ENCODE peak calls at places on chromosomes 7 and 10, in eight cellular contexts. P is transverse colon; H is stimulated activated CD8-positive, alpha-beta memory T cell treated with anti-CD3 and anti-CD28 coated beads, Interleukin-7, amount 100 ng/mL, for 1 hour; Q is cortex of kidney; E is activated gamma-delta T cell treated with Interleukin-2 at 50 U/mL for 16 hours; Z is globus pallidus; U is progenitor cell of endocrine pancreas; G is Caki2. X is an unnamed sample.

GRCh38 chr7:43700059-43700501 is 29.2 kb downstream of the COA1 start:
- DNase-seq in Z (peak), E (no peak), H (no peak), P (no peak), Q (no peak), U (no peak), G (peak), X (no peak)

GRCh38 chr10:80699602-80700039 is 161.9 kb downstream of the SH2D4B start:
- DNase-seq in H (peak), Z (peak), P (peak), Q (no peak), E (peak), G (peak), U (peak), X (peak)

GRCh38 chr10:42969909-42970308 is 107.0 kb upstream of the RET start:
- DNase-seq in H (no peak), P (no peak), E (no peak), U (no peak), G (no peak), Z (no peak), Q (no peak), X (no peak)

GRCh38 chr7:114979388-114979787 is 57.5 kb downstream of the MDFIC start:
- DNase-seq in E (no peak), P (no peak), G (no peak), U (no peak), H (no peak), Z (no peak), Q (no peak), X (peak)

GRCh38 chr10:125164421-125164820 is 4.1 kb upstream of the CTBP2 start:
- DNase-seq in Q (no peak), Z (no peak), G (no peak), H (no peak), P (no peak), E (no peak), U (no peak), X (no peak)

GRCh38 chr7:150947761-150948680 is 30.1 kb downstream of the KCNH2 start:
- DNase-seq in E (no peak), Q (no peak), P (no peak), Z (no peak), U (no peak), H (no peak), G (no peak), X (no peak)

GRCh38 chr10:554182-554848 is 135.2 kb downstream of the DIP2C start:
- DNase-seq in G (no peak), Q (no peak), H (no peak), E (no peak), Z (no peak), U (no peak), P (no peak), X (peak)

GRCh38 chr10:67666416-67667043 is 29.5 kb downstream of the CTNNA3 start:
- DNase-seq in P (no peak), E (no peak), H (no peak), Z (peak), U (no peak), Q (no peak), G (peak), X (no peak)

GRCh38 chr10:112287844-112288243 is 4.6 kb downstream of the TECTB start:
- DNase-seq in G (no peak), P (no peak), E (no peak), H (no peak), U (no peak), Z (no peak), Q (no peak), X (no peak)

GRCh38 chr10:110425684-110426293 is 71.9 kb upstream of the DUSP5 start:
- DNase-seq in G (no peak), U (no peak), H (no peak), E (no peak), P (no peak), Q (no peak), Z (no peak), X (no peak)

GRCh38 chr7:88664630-88665233 is 94.8 kb upstream of the ZNF804B start:
- DNase-seq in G (peak), Q (no peak), U (no peak), P (no peak), Z (no peak), H (no peak), E (no peak), X (no peak)

GRCh38 chr7:151623766-151624165 is 104.1 kb upstream of the RHEB start:
- DNase-seq in P (no peak), G (no peak), Z (no peak), H (no peak), U (no peak), Q (no peak), E (no peak), X (no peak)

GRCh38 chr7:43130347-43130746 is 17.9 kb downstream of the HECW1 start:
- DNase-seq in Q (no peak), P (no peak), U (no peak), H (no peak), G (no peak), E (no peak), Z (no peak), X (no peak)

GRCh38 chr10:58967551-58968418 is 208.7 kb upstream of the PHYHIPL start:
- DNase-seq in G (peak), H (no peak), P (no peak), E (no peak), Z (peak), Q (no peak), U (peak), X (no peak)

GRCh38 chr7:141699860-141700259 is 2.1 kb downstream of the DENND11 start:
- DNase-seq in U (no peak), E (no peak), G (no peak), H (no peak), Z (no peak), Q (no peak), P (no peak), X (no peak)

GRCh38 chr7:40885503-40885902 is 750.7 kb downstream of the SUGCT start:
- DNase-seq in P (no peak), G (peak), E (no peak), H (no peak), Z (no peak), Q (no peak), U (no peak), X (no peak)

GRCh38 chr10:70894416-70894815 is 6.1 kb upstream of the PCBD1 start:
- DNase-seq in Q (no peak), E (no peak), Z (no peak), P (no peak), G (no peak), U (no peak), H (no peak), X (no peak)

GRCh38 chr7:75638607-75639070 is 100.1 kb downstream of the HIP1 start:
- DNase-seq in Q (no peak), H (no peak), U (peak), P (peak), G (peak), Z (peak), E (no peak), X (peak)

GRCh38 chr7:105935250-105935649 is 27.8 kb upstream of the CDHR3 start:
- DNase-seq in G (no peak), Q (no peak), Z (no peak), E (no peak), P (no peak), H (no peak), U (no peak), X (no peak)

GRCh38 chr7:35652124-35652523 is 42.8 kb downstream of the HERPUD2 start:
- DNase-seq in Q (no peak), Z (no peak), U (no peak), H (no peak), G (no peak), E (no peak), P (no peak), X (no peak)

GRCh38 chr7:64888901-64889685 is 14.0 kb upstream of the ZNF273 start:
- DNase-seq in U (no peak), Q (no peak), Z (no peak), H (no peak), P (peak), E (no peak), G (no peak), X (peak)

GRCh38 chr7:107090452-107090851 is 45.9 kb downstream of the PRKAR2B start:
- DNase-seq in H (no peak), U (no peak), P (no peak), E (no peak), Q (no peak), G (no peak), Z (peak), X (no peak)

GRCh38 chr7:916291-916941 is 38.1 kb downstream of the ADAP1 start:
- DNase-seq in E (no peak), G (no peak), H (no peak), Q (no peak), U (no peak), P (peak), Z (no peak), X (no peak)

GRCh38 chr7:27169658-27170493 is 4.2 kb downstream of the HOXA10 start:
- DNase-seq in G (peak), Z (no peak), E (no peak), U (no peak), Q (no peak), H (no peak), P (peak), X (no peak)

GRCh38 chr7:69430502-69431145 is 167.7 kb upstream of the AUTS2 start:
- DNase-seq in H (no peak), P (peak), G (peak), E (no peak), Z (no peak), U (no peak), Q (no peak), X (peak)

GRCh38 chr7:7177044-7177517 is 5.3 kb upstream of the C1GALT1 start:
- DNase-seq in U (no peak), G (peak), H (no peak), E (no peak), P (no peak), Q (no peak), Z (no peak), X (no peak)